ENCODE peak calls at places on chromosomes 11 and 22, in nine cellular contexts. P is glomerular endothelial cell; O is activated naive CD4-positive, alpha-beta T cell treated with Interleukin-2 at 50 U/mL for 16 hours; X is astrocyte of the cerebellum; M is left cardiac atrium; K is activated T-helper 1 cell treated with anti-CD3 and anti-CD28 coated beads, Interleukin-12 subunit alpha, Interleukin-12 subunit beta, Interleukin-2, Interleukin-4 antibody, amounts not matched to agents 30 ng/mL and 10 ng/mL and 1 ng/mL, durations not matched to agents 14 hours and 24 hours and 36 hours; B is PC-3; S is DMS79; E is erythroblast. Q is an unnamed sample.
A peak's percentile ranks its signal among the peaks of the same experiment; 100 is the strongest.

GRCh38 chr22:28883917-28884753 is 763 bp downstream of the ZNRF3 start:
- DNase-seq in P (no peak), O (peak; percentile 30), X (no peak), M (peak; percentile 45), K (peak; percentile 10), B (peak; percentile 32), S (no peak), E (peak; percentile 44), Q (peak; percentile 64)

GRCh38 chr22:46763051-46763705 is 728 bp downstream of the TBC1D22A start:
- DNase-seq in P (no peak), O (peak; percentile 37), X (no peak), M (no peak), K (peak; percentile 26), B (no peak), S (no peak), E (peak; percentile 57), Q (no peak)

GRCh38 chr11:73578786-73579185 is 19.1 kb downstream of the FAM168A start:
- DNase-seq in P (no peak), O (no peak), X (no peak), M (no peak), K (no peak), B (no peak), S (no peak), E (no peak), Q (no peak)

GRCh38 chr11:113085446-113085845 is 124.2 kb downstream of the NCAM1 start:
- DNase-seq in P (no peak), O (no peak), X (no peak), M (no peak), K (no peak), B (no peak), S (peak; percentile 80), E (no peak), Q (no peak)

GRCh38 chr22:22176929-22177616 is 67.5 kb upstream of the VPREB1 start:
- DNase-seq in P (no peak), O (no peak), X (no peak), M (no peak), K (no peak), B (no peak), S (no peak), E (no peak), Q (no peak)

GRCh38 chr11:88886796-88887195 is 179.0 kb downstream of the GRM5 start:
- DNase-seq in P (peak; percentile 14), O (peak; percentile 18), X (no peak), M (no peak), K (peak; percentile 8), B (peak; percentile 94), S (no peak), E (peak; percentile 12), Q (peak; percentile 60)

GRCh38 chr22:35657571-35658312 is 9.5 kb downstream of the APOL6 start:
- DNase-seq in P (no peak), O (no peak), X (no peak), M (no peak), K (no peak), B (no peak), S (no peak), E (peak; percentile 76), Q (no peak)

GRCh38 chr22:28829358-28830181 is 29.2 kb upstream of the XBP1 start:
- DNase-seq in P (peak; percentile 39), O (peak; percentile 73), X (peak; percentile 47), M (peak; percentile 78), K (peak; percentile 71), B (peak; percentile 80), S (no peak), E (peak; percentile 74), Q (peak; percentile 63)

GRCh38 chr22:44755956-44756361 is 3.6 kb downstream of the ARHGAP8 start:
- DNase-seq in P (no peak), O (no peak), X (no peak), M (no peak), K (no peak), B (peak; percentile 81), S (no peak), E (no peak), Q (peak; percentile 90)

GRCh38 chr22:48907591-48907990 is 920.1 kb downstream of the BRD1 start:
- DNase-seq in P (no peak), O (no peak), X (no peak), M (no peak), K (no peak), B (no peak), S (no peak), E (no peak), Q (no peak)

GRCh38 chr22:48729499-48730171 is 1098.0 kb downstream of the BRD1 start:
- DNase-seq in P (no peak), O (no peak), X (no peak), M (no peak), K (no peak), B (no peak), S (no peak), E (no peak), Q (no peak)

GRCh38 chr11:96107143-96107829 is 183.4 kb upstream of the MTMR2 start:
- DNase-seq in P (no peak), O (no peak), X (no peak), M (no peak), K (no peak), B (no peak), S (no peak), E (no peak), Q (no peak)

GRCh38 chr11:122696662-122697061 is 41.1 kb downstream of the UBASH3B start:
- DNase-seq in P (no peak), O (peak; percentile 78), X (no peak), M (no peak), K (peak; percentile 56), B (no peak), S (no peak), E (peak; percentile 55), Q (no peak)

GRCh38 chr11:58060535-58060934 is 29.8 kb downstream of the OR6Q1 start:
- DNase-seq in P (no peak), O (no peak), X (no peak), M (no peak), K (no peak), B (no peak), S (no peak), E (no peak), Q (no peak)

GRCh38 chr11:114438303-114438702 is 964 bp upstream of the REXO2 start:
- DNase-seq in P (peak; percentile 25), O (no peak), X (no peak), M (no peak), K (no peak), B (peak; percentile 80), S (no peak), E (no peak), Q (peak; percentile 80)

Q was measured in epithelial cell of esophagus.